ENCODE peak calls at places on chromosomes 13 and 19, in seven cellular contexts. One of them, this sample, is unnamed.

GRCh38 chr19:49339364-49340068 is 4.3 kb downstream of the CD37 start:
- DNase-seq in OCI-LY7: no peak
- DNase-seq in fibroblast of lung: peak; percentile 91
- DNase-seq in H1: peak; percentile 89
- DNase-seq in PC-9: no peak
- DNase-seq in PC-3: peak; percentile 93
- DNase-seq in GM23338: peak; percentile 97
- DNase-seq in this sample: peak; percentile 66

GRCh38 chr13:37446503-37446902 is 152.1 kb downstream of the POSTN start:
- DNase-seq in OCI-LY7: no peak
- DNase-seq in PC-9: no peak
- DNase-seq in GM23338: no peak
- DNase-seq in fibroblast of lung: peak; percentile 98
- DNase-seq in H1: no peak
- DNase-seq in PC-3: peak; percentile 5
- DNase-seq in this sample: peak; percentile 85

GRCh38 chr19:17860331-17860992 is 752 bp downstream of the RPL18A start:
- DNase-seq in H1: no peak
- DNase-seq in PC-3: no peak
- DNase-seq in fibroblast of lung: no peak
- DNase-seq in GM23338: no peak
- DNase-seq in OCI-LY7: peak; percentile 37
- DNase-seq in PC-9: no peak
- DNase-seq in this sample: no peak

GRCh38 chr13:98576963-98577822 is at the start of gene STK24:
- DNase-seq in OCI-LY7: peak; percentile 68
- DNase-seq in fibroblast of lung: peak; percentile 72
- DNase-seq in PC-3: peak; percentile 69
- DNase-seq in GM23338: peak; percentile 79
- DNase-seq in PC-9: peak; percentile 45
- DNase-seq in H1: peak; percentile 75
- DNase-seq in this sample: peak; percentile 66

GRCh38 chr13:113903361-113903760 is 39.5 kb upstream of the GAS6 start:
- DNase-seq in fibroblast of lung: peak; percentile 83
- DNase-seq in OCI-LY7: no peak
- DNase-seq in H1: no peak
- DNase-seq in PC-9: no peak
- DNase-seq in PC-3: no peak
- DNase-seq in GM23338: no peak
- DNase-seq in this sample: no peak

GRCh38 chr19:18697680-18698079 is 14.2 kb downstream of the CRTC1 start:
- DNase-seq in OCI-LY7: peak; percentile 7
- DNase-seq in GM23338: no peak
- DNase-seq in PC-3: peak; percentile 29
- DNase-seq in fibroblast of lung: no peak
- DNase-seq in H1: no peak
- DNase-seq in PC-9: no peak
- DNase-seq in this sample: no peak

GRCh38 chr13:73171926-73172325 is 113.1 kb downstream of the KLF5 start:
- DNase-seq in GM23338: peak; percentile 49
- DNase-seq in OCI-LY7: no peak
- DNase-seq in fibroblast of lung: peak; percentile 52
- DNase-seq in PC-3: peak; percentile 59
- DNase-seq in PC-9: no peak
- DNase-seq in H1: no peak
- DNase-seq in this sample: peak; percentile 51

GRCh38 chr19:11737964-11738745 is 591 bp downstream of the ZNF823 start:
- DNase-seq in fibroblast of lung: peak; percentile 26
- DNase-seq in GM23338: peak; percentile 56
- DNase-seq in H1: peak; percentile 62
- DNase-seq in OCI-LY7: peak; percentile 57
- DNase-seq in PC-3: peak; percentile 65
- DNase-seq in PC-9: peak; percentile 56
- DNase-seq in this sample: peak; percentile 42

GRCh38 chr13:62544928-62545327 is 1129.3 kb upstream of the PCDH20 start:
- DNase-seq in GM23338: peak; percentile 21
- DNase-seq in PC-9: no peak
- DNase-seq in PC-3: no peak
- DNase-seq in OCI-LY7: no peak
- DNase-seq in H1: no peak
- DNase-seq in fibroblast of lung: no peak
- DNase-seq in this sample: no peak

GRCh38 chr13:100566543-100566942 is 22.0 kb downstream of the GGACT start:
- DNase-seq in H1: no peak
- DNase-seq in OCI-LY7: no peak
- DNase-seq in PC-9: peak; percentile 64
- DNase-seq in fibroblast of lung: peak; percentile 60
- DNase-seq in PC-3: peak; percentile 69
- DNase-seq in GM23338: no peak
- DNase-seq in this sample: peak; percentile 13

GRCh38 chr13:112714366-112714765 is 24.5 kb downstream of the ATP11A start:
- DNase-seq in OCI-LY7: no peak
- DNase-seq in H1: no peak
- DNase-seq in GM23338: no peak
- DNase-seq in PC-3: no peak
- DNase-seq in fibroblast of lung: no peak
- DNase-seq in PC-9: no peak
- DNase-seq in this sample: no peak

GRCh38 chr13:21399741-21400140 is 59.4 kb downstream of the ZDHHC20 start:
- DNase-seq in GM23338: no peak
- DNase-seq in fibroblast of lung: peak; percentile 25
- DNase-seq in OCI-LY7: no peak
- DNase-seq in PC-3: peak; percentile 55
- DNase-seq in H1: no peak
- DNase-seq in PC-9: peak; percentile 52
- DNase-seq in this sample: peak; percentile 20

GRCh38 chr19:41302624-41303351 is 7.2 kb upstream of the CCDC97 start:
- DNase-seq in PC-3: no peak
- DNase-seq in OCI-LY7: no peak
- DNase-seq in H1: no peak
- DNase-seq in PC-9: no peak
- DNase-seq in GM23338: no peak
- DNase-seq in fibroblast of lung: no peak
- DNase-seq in this sample: no peak

GRCh38 chr13:22061371-22061805 is 390.5 kb downstream of the FGF9 start:
- DNase-seq in OCI-LY7: no peak
- DNase-seq in GM23338: peak; percentile 30
- DNase-seq in fibroblast of lung: no peak
- DNase-seq in H1: no peak
- DNase-seq in PC-3: no peak
- DNase-seq in PC-9: no peak
- DNase-seq in this sample: no peak

GRCh38 chr13:30108913-30109237 is 198.5 kb downstream of the KATNAL1 start:
- DNase-seq in OCI-LY7: no peak
- DNase-seq in H1: no peak
- DNase-seq in PC-3: peak; percentile 47
- DNase-seq in PC-9: peak; percentile 94
- DNase-seq in GM23338: no peak
- DNase-seq in fibroblast of lung: no peak
- DNase-seq in this sample: peak; percentile 98

GRCh38 chr19:3849092-3849491 is 19.7 kb downstream of the ZFR2 start:
- DNase-seq in GM23338: peak; percentile 84
- DNase-seq in PC-9: no peak
- DNase-seq in PC-3: peak; percentile 67
- DNase-seq in fibroblast of lung: no peak
- DNase-seq in H1: no peak
- DNase-seq in OCI-LY7: peak; percentile 39
- DNase-seq in this sample: peak; percentile 34
- TF ChIP-seq CTCF in GM23338: peak; percentile 71
- TF ChIP-seq CTCF in PC-9: peak; percentile 63
- TF ChIP-seq CTCF in PC-3: peak; percentile 75
- TF ChIP-seq CTCF in fibroblast of lung: no peak
- TF ChIP-seq CTCF in H1: peak; percentile 56
- TF ChIP-seq CTCF in OCI-LY7: peak; percentile 73
- TF ChIP-seq CTCF in this sample: peak; percentile 14

GRCh38 chr19:4908781-4909171 is 525 bp upstream of the UHRF1 start:
- DNase-seq in OCI-LY7: no peak
- DNase-seq in fibroblast of lung: no peak
- DNase-seq in PC-9: no peak
- DNase-seq in GM23338: no peak
- DNase-seq in PC-3: no peak
- DNase-seq in H1: peak; percentile 58
- DNase-seq in this sample: no peak

GRCh38 chr19:4909172-4909896 is at the start of gene UHRF1:
- DNase-seq in GM23338: peak; percentile 44
- DNase-seq in PC-9: no peak
- DNase-seq in H1: peak; percentile 54
- DNase-seq in PC-3: peak; percentile 77
- DNase-seq in OCI-LY7: peak; percentile 86
- DNase-seq in fibroblast of lung: peak; percentile 35
- DNase-seq in this sample: peak; percentile 33

GRCh38 chr19:4911314-4911713 is 2.0 kb downstream of the UHRF1 start:
- DNase-seq in H1: no peak
- DNase-seq in PC-3: peak; percentile 36
- DNase-seq in PC-9: no peak
- DNase-seq in GM23338: no peak
- DNase-seq in OCI-LY7: peak; percentile 23
- DNase-seq in fibroblast of lung: peak; percentile 36
- DNase-seq in this sample: no peak

GRCh38 chr19:4910594-4911273 is 1.4 kb downstream of the UHRF1 start:
- DNase-seq in PC-9: peak; percentile 37
- DNase-seq in fibroblast of lung: peak; percentile 87
- DNase-seq in GM23338: no peak
- DNase-seq in OCI-LY7: peak; percentile 58
- DNase-seq in H1: no peak
- DNase-seq in PC-3: peak; percentile 80
- DNase-seq in this sample: no peak

GRCh38 chr19:4909897-4910593 is 744 bp downstream of the UHRF1 start:
- DNase-seq in PC-9: peak; percentile 72
- DNase-seq in PC-3: peak; percentile 95
- DNase-seq in GM23338: peak; percentile 97
- DNase-seq in OCI-LY7: peak; percentile 96
- DNase-seq in H1: peak; percentile 92
- DNase-seq in fibroblast of lung: peak; percentile 88
- DNase-seq in this sample: peak; percentile 89
- H2AFZ ChIP-seq in PC-9: peak overlapping the region; percentile 74
- H2AFZ ChIP-seq in PC-3: peak overlapping the region; percentile 64
- H2AFZ ChIP-seq in GM23338: no peak overlapping the region
- H2AFZ ChIP-seq in OCI-LY7: no peak overlapping the region
- H2AFZ ChIP-seq in H1: no peak overlapping the region
- H2AFZ ChIP-seq in fibroblast of lung: no peak overlapping the region
- H2AFZ ChIP-seq in this sample: peak overlapping the region; percentile 82

DNA sequence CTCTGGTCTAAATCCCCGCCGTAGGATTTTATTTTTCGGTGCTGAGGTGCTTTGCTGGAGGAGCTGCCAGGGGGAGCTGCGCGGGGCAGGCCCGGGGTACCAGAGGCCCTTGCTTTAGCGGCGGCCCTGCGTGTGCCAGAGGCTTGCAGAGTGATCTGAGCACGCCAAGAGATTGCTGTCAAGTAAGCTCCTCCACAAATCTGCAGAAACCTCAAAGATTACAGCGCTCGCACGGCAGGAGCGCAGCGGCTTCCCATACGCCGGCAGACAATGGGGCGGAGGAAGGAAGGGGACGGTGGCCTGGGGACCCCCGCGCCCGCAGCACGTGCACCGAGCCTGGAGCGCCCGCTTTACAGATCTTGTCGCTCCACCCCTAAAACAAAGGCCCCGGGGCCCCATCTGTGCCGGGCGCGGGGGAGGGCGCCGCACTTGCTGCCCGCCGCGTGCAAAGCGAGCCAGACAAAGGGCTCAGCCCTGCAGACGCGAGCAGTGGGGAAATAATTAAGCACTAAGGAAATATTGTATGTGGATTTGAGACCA is 9.1 kb upstream of the C19orf12 start:
- DNase-seq in H1: peak; percentile 73
- DNase-seq in PC-9: no peak
- DNase-seq in fibroblast of lung: peak; percentile 32
- DNase-seq in GM23338: peak; percentile 75
- DNase-seq in OCI-LY7: no peak
- DNase-seq in PC-3: no peak
- DNase-seq in this sample: no peak
- TF ChIP-seq CTCF in H1: no peak
- TF ChIP-seq CTCF in PC-9: no peak
- TF ChIP-seq CTCF in fibroblast of lung: peak; percentile 12
- TF ChIP-seq CTCF in GM23338: peak; percentile 27
- TF ChIP-seq CTCF in OCI-LY7: no peak
- TF ChIP-seq CTCF in PC-3: no peak
- TF ChIP-seq CTCF in this sample: no peak

GRCh38 chr19:13784731-13785452 is 10.4 kb upstream of the ZSWIM4 start:
- DNase-seq in GM23338: peak; percentile 90
- DNase-seq in PC-9: peak; percentile 55
- DNase-seq in PC-3: peak; percentile 86
- DNase-seq in H1: peak; percentile 88
- DNase-seq in OCI-LY7: peak; percentile 60
- DNase-seq in fibroblast of lung: peak; percentile 67
- DNase-seq in this sample: peak; percentile 37
- H2AFZ ChIP-seq in GM23338: peak overlapping the region; percentile 53
- H2AFZ ChIP-seq in PC-9: peak overlapping the region; percentile 66
- H2AFZ ChIP-seq in PC-3: peak overlapping the region; percentile 74
- H2AFZ ChIP-seq in H1: peak overlapping the region; percentile 87
- H2AFZ ChIP-seq in OCI-LY7: peak overlapping the region; percentile 81
- H2AFZ ChIP-seq in fibroblast of lung: peak overlapping the region; percentile 70
- H2AFZ ChIP-seq in this sample: peak overlapping the region; percentile 80

DNA sequence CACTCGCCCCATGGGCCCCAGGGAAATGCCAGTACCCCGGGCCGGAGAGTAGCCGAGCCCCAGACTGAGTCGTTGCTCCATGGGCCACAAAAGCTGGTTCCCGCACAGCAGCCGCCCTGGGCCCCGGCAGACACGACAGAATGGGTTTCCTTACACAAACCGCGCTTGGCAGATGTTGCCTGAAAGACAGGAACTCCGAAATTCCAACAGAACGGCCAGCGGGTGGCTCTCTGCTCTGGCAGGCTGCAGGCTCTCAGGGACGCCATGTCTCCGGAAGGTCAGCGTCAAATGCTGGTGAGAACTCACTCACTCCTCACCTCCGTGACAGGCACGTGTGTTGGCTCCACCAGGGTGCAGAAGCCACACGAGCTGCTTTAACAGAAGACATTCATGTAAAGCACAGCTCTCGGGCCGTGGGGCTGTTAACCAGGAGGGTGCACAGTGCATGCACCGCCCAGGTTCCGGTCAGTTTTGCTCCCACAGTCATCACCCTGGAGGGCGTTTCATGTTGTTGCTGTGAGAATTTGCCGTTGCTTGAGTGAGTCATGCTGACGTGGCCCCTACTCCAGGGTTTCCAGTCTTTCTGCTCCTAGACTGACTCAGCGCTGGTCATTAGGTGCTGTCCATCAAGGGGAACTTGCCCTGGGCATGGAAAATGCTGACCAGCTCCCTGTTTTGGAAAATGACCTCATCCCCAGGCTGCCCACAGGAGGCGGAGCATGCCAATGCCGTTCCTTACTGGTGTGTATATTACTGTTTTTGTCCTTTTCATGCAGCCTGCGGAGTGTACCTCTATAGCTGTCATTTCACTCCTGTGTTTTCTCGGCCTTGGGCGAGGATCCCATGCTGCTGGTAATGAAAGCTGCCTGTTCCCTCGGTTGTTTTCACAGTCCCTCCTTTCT is 44.8 kb downstream of the ANKRD10 start:
- DNase-seq in PC-3: peak; percentile 98
- DNase-seq in H1: peak; percentile 59
- DNase-seq in OCI-LY7: no peak
- DNase-seq in GM23338: peak; percentile 82
- DNase-seq in fibroblast of lung: peak; percentile 100
- DNase-seq in PC-9: peak; percentile 99
- DNase-seq in this sample: peak; percentile 100
- TF ChIP-seq CTCF in PC-3: peak; percentile 15
- TF ChIP-seq CTCF in H1: no peak
- TF ChIP-seq CTCF in OCI-LY7: no peak
- TF ChIP-seq CTCF in GM23338: no peak
- TF ChIP-seq CTCF in fibroblast of lung: peak; percentile 13
- TF ChIP-seq CTCF in PC-9: no peak
- TF ChIP-seq CTCF in this sample: no peak

GRCh38 chr13:40406405-40407138 is 259.9 kb downstream of the FOXO1 start:
- DNase-seq in fibroblast of lung: peak; percentile 85
- DNase-seq in PC-9: peak; percentile 68
- DNase-seq in H1: no peak
- DNase-seq in PC-3: peak; percentile 79
- DNase-seq in OCI-LY7: no peak
- DNase-seq in GM23338: no peak
- DNase-seq in this sample: peak; percentile 75
- H2AFZ ChIP-seq in fibroblast of lung: no peak overlapping the region
- H2AFZ ChIP-seq in PC-9: no peak overlapping the region
- H2AFZ ChIP-seq in H1: no peak overlapping the region
- H2AFZ ChIP-seq in PC-3: no peak overlapping the region
- H2AFZ ChIP-seq in OCI-LY7: no peak overlapping the region
- H2AFZ ChIP-seq in GM23338: no peak overlapping the region
- H2AFZ ChIP-seq in this sample: peak overlapping the region; percentile 29